ENCODE peak calls at places on chromosomes 1 and 21, in four cellular contexts. V is tibial artery, P is lower lobe of right lung, A is right atrium auricular region. T is an unnamed sample. For H3K27me3 and H3K4me1, the result is how much of the 10 kb centered on the place peaks cover.

GRCh38 chr1:62425041-62425440 is 11.8 kb upstream of the USP1 start:
- DNase-seq in V (no peak), P (no peak), A (no peak), T (no peak)

GRCh38 chr21:18069875-18070274 is 174.8 kb upstream of the CHODL start:
- DNase-seq in V (no peak), P (no peak), A (no peak), T (no peak)

GRCh38 chr1:222613627-222614026 is 4.3 kb upstream of the MIA3 start:
- DNase-seq in V (no peak), P (no peak), A (no peak), T (no peak)

GRCh38 chr1:111836111-111836510 is 80.4 kb downstream of the DDX20 start:
- DNase-seq in V (no peak), P (no peak), A (no peak), T (no peak)

GRCh38 chr21:17554619-17555472 is 42.0 kb downstream of the CXADR start:
- DNase-seq in V (no peak), P (no peak), A (no peak), T (no peak)

GRCh38 chr1:47848985-47849610 is 148.1 kb downstream of the TRABD2B start:
- DNase-seq in V (peak), P (no peak), A (no peak), T (no peak)

GRCh38 chr21:42039911-42040351 is 29.8 kb upstream of the ZBTB21 start:
- DNase-seq in V (no peak), P (peak), A (no peak), T (no peak)

GRCh38 chr1:174812656-174813055 is 187.1 kb upstream of the CACYBP start:
- DNase-seq in V (no peak), P (no peak), A (no peak), T (no peak)

GRCh38 chr21:32196001-32196400 is 82.8 kb downstream of the MIS18A start:
- DNase-seq in V (no peak), P (no peak), A (no peak), T (no peak)

GRCh38 chr1:41122148-41122547 is 100.6 kb upstream of the SLFNL1 start:
- DNase-seq in V (no peak), P (no peak), A (no peak), T (no peak)

GRCh38 chr21:36966066-36966845 is at the start of gene HLCS:
- DNase-seq in V (peak), P (peak), A (no peak), T (peak)

GRCh38 chr21:38272215-38272614 is 15.4 kb downstream of the KCNJ15 start:
- DNase-seq in V (no peak), P (no peak), A (no peak), T (no peak)

GRCh38 chr1:42784946-42785693 is at the start of gene TMEM269:
- DNase-seq in V (peak), P (peak), A (no peak), T (peak)

GRCh38 chr1:89221341-89221740 is 22.6 kb upstream of the GBP4 start:
- DNase-seq in V (no peak), P (no peak), A (no peak), T (no peak)

GRCh38 chr1:32234792-32235191 is 12.2 kb upstream of the FAM167B start:
- DNase-seq in V (no peak), P (no peak), A (no peak), T (no peak)

GRCh38 chr1:109158433-109158832 is 44.5 kb downstream of the ELAPOR1 start:
- DNase-seq in V (no peak), P (no peak), A (no peak), T (no peak)

GRCh38 chr1:153956997-153957715 is 1.3 kb downstream of the CRTC2 start:
- DNase-seq in V (no peak), P (no peak), A (no peak), T (no peak)

GRCh38 chr1:184060316-184060715 is 8.8 kb downstream of the TSEN15 start:
- DNase-seq in V (no peak), P (no peak), A (no peak), T (no peak)

GRCh38 chr1:231919900-231920299 is 293.3 kb downstream of the DISC1 start:
- DNase-seq in V (no peak), P (no peak), A (no peak), T (no peak)

GRCh38 chr1:108085628-108086027 is 114.5 kb downstream of the SLC25A24 start:
- DNase-seq in V (no peak), P (no peak), A (no peak), T (no peak)

GRCh38 chr1:54064244-54064643 is 10.8 kb downstream of the TCEANC2 start:
- DNase-seq in V (no peak), P (no peak), A (no peak), T (no peak)

GRCh38 chr1:219555031-219555667 is 57.8 kb downstream of the ZC3H11B start:
- DNase-seq in V (no peak), P (no peak), A (no peak), T (no peak)

GRCh38 chr21:29293495-29293894 is 5.2 kb upstream of the BACH1 start:
- DNase-seq in V (no peak), P (no peak), A (no peak), T (no peak)

GRCh38 chr1:22317920-22318243 is 133.8 kb upstream of the ZBTB40 start:
- DNase-seq in V (no peak), P (no peak), A (no peak), T (no peak)

GRCh38 chr1:22314676-22315075 is 137.0 kb upstream of the ZBTB40 start:
- DNase-seq in V (no peak), P (no peak), A (no peak), T (no peak)

GRCh38 chr1:22313321-22313720 is 138.3 kb upstream of the ZBTB40 start:
- DNase-seq in V (no peak), P (no peak), A (no peak), T (no peak)

GRCh38 chr1:22317231-22317919 is 134.3 kb upstream of the ZBTB40 start:
- DNase-seq in V (no peak), P (no peak), A (no peak), T (no peak)

GRCh38 chr1:22315315-22316078 is 136.2 kb upstream of the ZBTB40 start:
- DNase-seq in V (no peak), P (no peak), A (no peak), T (no peak)
- H3K27me3 ChIP-seq in V (half or more), P (under half), A (under half), T (under half)

GRCh38 chr1:30722175-30722537 is 1.2 kb downstream of the MATN1 start:
- DNase-seq in V (no peak), P (no peak), A (no peak), T (no peak)

GRCh38 chr1:30723296-30723897 is at the start of gene MATN1:
- DNase-seq in V (no peak), P (no peak), A (no peak), T (no peak)

GRCh38 chr1:30720271-30721223 is 2.8 kb downstream of the MATN1 start:
- DNase-seq in V (no peak), P (no peak), A (no peak), T (no peak)

GRCh38 chr1:30719406-30720270 is 3.7 kb downstream of the MATN1 start:
- DNase-seq in V (no peak), P (no peak), A (no peak), T (no peak)

GRCh38 chr1:30721311-30722174 is 1.8 kb downstream of the MATN1 start:
- DNase-seq in V (no peak), P (no peak), A (no peak), T (no peak)
- H3K4me1 ChIP-seq in V (under half), P (under half), A (under half), T (under half)

DNA sequence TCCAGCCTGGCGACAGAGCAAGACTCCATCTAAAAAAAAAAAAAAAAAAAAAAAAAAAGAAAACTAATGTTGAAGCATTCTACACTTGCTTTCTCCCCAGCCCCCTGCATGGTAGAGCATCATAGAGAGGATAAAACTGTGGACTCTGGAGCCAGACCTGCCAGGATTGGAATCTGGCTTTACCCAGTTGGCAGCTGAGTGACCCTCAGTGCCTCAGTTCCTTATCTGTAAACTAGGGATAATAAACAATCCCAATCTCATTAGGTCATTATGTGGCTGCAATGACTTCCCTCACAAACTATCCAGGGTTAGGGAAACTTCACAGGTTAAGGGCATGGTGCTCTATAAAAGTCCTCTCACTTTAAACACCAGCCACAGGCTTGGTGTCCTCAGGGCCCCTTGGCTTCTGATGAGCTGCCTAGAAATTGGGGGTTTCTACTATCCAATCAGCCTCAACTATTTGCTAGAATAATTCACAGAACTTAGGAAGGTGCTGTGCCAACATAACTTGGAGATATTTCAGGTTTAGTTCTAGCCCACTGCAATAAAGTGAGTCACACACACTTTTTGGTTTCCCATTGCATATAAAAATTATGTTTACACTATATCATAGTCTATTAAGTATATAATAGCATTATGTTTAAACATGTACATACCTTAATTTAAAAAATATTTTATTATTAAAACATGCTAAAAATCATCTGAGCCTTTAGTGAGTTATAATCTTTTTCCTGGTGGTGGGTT is 180.5 kb upstream of the B3GALT2 start:
- DNase-seq in V (no peak), P (no peak), A (no peak), T (no peak)
- H3K27ac ChIP-seq in V (no peak), P (no peak), A (no peak), T (no peak)

DNA sequence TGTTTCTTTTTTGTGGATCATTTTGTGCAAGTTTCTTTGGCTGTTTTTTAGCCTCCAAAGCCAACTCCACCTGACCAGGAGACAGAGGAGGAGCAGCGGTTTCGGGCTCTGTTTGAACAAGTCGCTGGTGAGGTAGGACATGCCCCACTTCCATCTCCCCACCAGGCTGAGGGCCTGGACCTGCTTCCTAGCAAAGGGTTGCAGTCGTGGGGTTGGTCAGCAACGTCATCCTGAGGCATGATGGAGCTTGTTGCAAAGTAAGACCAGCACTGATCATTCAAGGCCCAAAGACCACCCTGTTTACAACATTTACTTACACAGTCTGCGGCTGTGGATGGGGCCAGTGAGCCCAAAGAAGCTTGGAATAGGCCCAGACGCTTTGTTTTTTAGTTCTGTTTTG is 40.3 kb downstream of the CAPN9 start:
- DNase-seq in V (no peak), P (no peak), A (no peak), T (no peak)
- H3K27me3 ChIP-seq in V (under half), P (under half), A (under half), T (under half)

DNA sequence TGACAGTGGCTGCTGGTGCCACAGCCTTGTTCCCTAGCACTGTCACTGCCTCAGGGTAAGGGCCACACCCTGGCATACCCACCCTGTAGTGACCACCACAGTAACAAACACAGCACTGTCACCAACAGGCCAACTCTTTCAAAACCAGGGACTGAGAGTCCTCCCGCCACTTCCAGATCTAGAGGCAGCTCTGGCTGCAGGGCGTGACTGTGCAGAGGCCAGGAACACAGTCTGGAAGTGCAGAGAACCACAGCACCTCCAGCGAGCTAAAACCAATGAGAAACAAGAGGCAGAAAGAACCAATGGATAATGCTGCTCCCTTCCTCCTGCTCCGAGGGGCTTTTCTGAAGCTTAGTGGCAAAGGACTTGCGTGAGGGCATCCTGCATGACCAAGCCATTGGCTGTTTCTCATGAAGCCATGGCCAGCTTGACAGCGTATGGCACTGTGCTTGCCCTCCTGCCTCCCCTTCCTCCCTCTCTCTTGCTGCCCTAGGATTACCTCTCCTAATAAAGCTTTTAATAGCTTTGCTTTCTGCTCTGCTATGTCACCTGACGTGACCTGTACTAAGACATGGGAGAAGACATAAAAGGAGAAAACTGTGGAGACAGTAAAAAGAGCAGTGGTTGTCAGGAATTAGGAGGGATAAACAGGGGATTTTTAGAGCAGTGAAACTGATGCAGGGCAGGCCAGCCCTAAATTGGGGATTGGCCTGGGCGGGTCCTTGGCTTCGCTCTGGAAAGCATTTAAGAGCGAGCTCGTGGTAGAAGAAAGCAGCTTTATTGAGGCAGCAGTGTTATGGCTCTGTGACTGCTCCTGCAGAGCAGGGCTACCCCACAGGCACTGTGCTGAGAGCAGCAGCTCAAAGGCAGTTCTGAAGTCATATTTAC is 7.1 kb downstream of the PARP1 start:
- DNase-seq in V (no peak), P (no peak), A (no peak), T (no peak)
- H3K4me1 ChIP-seq in V (under half), P (under half), A (under half), T (under half)

GRCh38 chr1:181077576-181078242 is 10.8 kb upstream of the IER5 start:
- DNase-seq in V (no peak), P (no peak), A (no peak), T (no peak)
- H3K27ac ChIP-seq in V (no peak), P (no peak), A (no peak), T (no peak)